ENCODE peak calls at places on chromosome 18, in ten cellular contexts. J, D, X, G, N, B, Z, L, H and E are unnamed samples.

GRCh38 chr18:47175283-47175894 is 775 bp downstream of the IER3IP1 start:
- DNase-seq in J (no peak), L (no peak), H (no peak), X (no peak), D (no peak), N (no peak), B (no peak), G (no peak), Z (no peak), E (peak; percentile 27)

GRCh38 chr18:69444221-69444620 is 43.5 kb downstream of the DOK6 start:
- DNase-seq in G (no peak), H (no peak), L (no peak), N (no peak), B (no peak), D (peak; percentile 47), Z (no peak), J (no peak), X (no peak), E (no peak)

GRCh38 chr18:27604583-27604982 is 419.5 kb upstream of the CHST9 start:
- DNase-seq in D (peak; percentile 75), H (peak; percentile 8), J (no peak), B (no peak), N (no peak), G (no peak), X (no peak), Z (no peak), L (no peak), E (peak; percentile 4)

GRCh38 chr18:74869904-74870863 is 272.5 kb downstream of the ZNF407 start:
- DNase-seq in B (no peak), J (no peak), D (no peak), Z (no peak), L (no peak), X (no peak), N (no peak), G (no peak), H (no peak), E (no peak)

GRCh38 chr18:59959079-59959478 is 59.3 kb downstream of the PMAIP1 start:
- DNase-seq in G (no peak), J (peak; percentile 58), L (no peak), Z (no peak), N (no peak), B (no peak), D (no peak), H (no peak), X (no peak), E (no peak)

GRCh38 chr18:48929951-48930713 is 20.6 kb downstream of the SMAD7 start:
- DNase-seq in N (peak; percentile 79), X (no peak), L (no peak), B (no peak), G (no peak), J (no peak), D (peak; percentile 84), H (no peak), Z (no peak), E (peak; percentile 55)

GRCh38 chr18:54004828-54005227 is 219.6 kb downstream of the MBD2 start:
- DNase-seq in Z (peak; percentile 61), N (no peak), G (no peak), J (no peak), B (no peak), H (no peak), D (peak; percentile 68), L (peak; percentile 37), X (no peak), E (no peak)

GRCh38 chr18:46768166-46768921 is 11.5 kb upstream of the ST8SIA5 start:
- DNase-seq in B (no peak), N (no peak), H (no peak), G (no peak), D (no peak), J (no peak), L (no peak), Z (no peak), X (no peak), E (no peak)

GRCh38 chr18:48946329-48946835 is 4.4 kb downstream of the SMAD7 start:
- DNase-seq in J (no peak), Z (no peak), G (no peak), D (peak; percentile 64), N (peak; percentile 69), L (peak; percentile 39), X (no peak), B (no peak), H (no peak), E (peak; percentile 71)

GRCh38 chr18:23837591-23837990 is 148.3 kb downstream of the LAMA3 start:
- DNase-seq in Z (no peak), J (no peak), X (no peak), H (no peak), N (no peak), D (peak; percentile 93), B (no peak), G (no peak), L (peak; percentile 86), E (peak; percentile 82)

GRCh38 chr18:13386891-13387801 is 168.6 kb downstream of the LDLRAD4 start:
- DNase-seq in G (no peak), L (no peak), B (no peak), H (no peak), X (no peak), N (no peak), D (no peak), Z (no peak), J (no peak), E (no peak)

GRCh38 chr18:75253784-75254183 is 43.2 kb downstream of the TSHZ1 start:
- DNase-seq in H (no peak), J (no peak), N (no peak), L (no peak), G (no peak), Z (no peak), B (no peak), X (no peak), D (peak; percentile 64), E (peak; percentile 23)

GRCh38 chr18:54388203-54389142 is 30.8 kb downstream of the C18orf54 start:
- DNase-seq in B (no peak), G (no peak), L (peak; percentile 79), D (peak; percentile 91), H (peak; percentile 52), Z (peak; percentile 92), J (peak; percentile 66), N (no peak), X (no peak), E (peak; percentile 89)

GRCh38 chr18:37565138-37565984 is at the start of gene CELF4:
- DNase-seq in B (peak; percentile 48), Z (no peak), N (peak; percentile 64), J (no peak), G (no peak), X (no peak), H (no peak), L (peak; percentile 15), D (no peak), E (peak; percentile 5)
- H3K27ac ChIP-seq in B (peak within 1 kb of the TSS; percentile 44), Z (no peak within 1 kb of the TSS), N (no peak within 1 kb of the TSS), J (no peak within 1 kb of the TSS), G (no peak within 1 kb of the TSS), X (no peak within 1 kb of the TSS), H (no peak within 1 kb of the TSS), L (no peak within 1 kb of the TSS), D (no peak within 1 kb of the TSS), E (no peak within 1 kb of the TSS)

GRCh38 chr18:79403723-79404566 is 8.2 kb downstream of the NFATC1 start:
- DNase-seq in N (peak; percentile 48), D (no peak), G (no peak), Z (no peak), X (no peak), B (no peak), J (no peak), L (peak; percentile 24), H (no peak), E (peak; percentile 32)
- H3K27ac ChIP-seq in N (peak overlapping the region; percentile 80), D (no peak overlapping the region), G (peak overlapping the region; percentile 2), Z (no peak overlapping the region), X (no peak overlapping the region), B (peak overlapping the region; percentile 52), J (no peak overlapping the region), L (peak overlapping the region; percentile 22), H (peak overlapping the region; percentile 49), E (peak overlapping the region; percentile 78)

GRCh38 chr18:809985-810642 is 1.9 kb downstream of the YES1 start:
- DNase-seq in N (no peak), J (no peak), G (no peak), X (no peak), H (no peak), B (no peak), L (no peak), D (no peak), Z (no peak), E (no peak)

GRCh38 chr18:813405-814071 is 1.5 kb upstream of the YES1 start:
- DNase-seq in J (no peak), D (peak; percentile 47), G (no peak), H (no peak), L (no peak), N (no peak), Z (no peak), X (no peak), B (no peak), E (no peak)

GRCh38 chr18:812123-812672 is at the start of gene YES1:
- DNase-seq in Z (peak; percentile 83), X (peak; percentile 64), G (peak; percentile 64), L (peak; percentile 78), J (peak; percentile 35), B (peak; percentile 11), D (peak; percentile 85), N (peak; percentile 91), H (no peak), E (peak; percentile 82)

GRCh38 chr18:812673-813404 is 797 bp upstream of the YES1 start:
- DNase-seq in G (peak; percentile 45), J (peak; percentile 51), X (no peak), H (peak; percentile 56), D (peak; percentile 95), N (peak; percentile 85), B (no peak), Z (peak; percentile 75), L (peak; percentile 75), E (peak; percentile 88)

DNA sequence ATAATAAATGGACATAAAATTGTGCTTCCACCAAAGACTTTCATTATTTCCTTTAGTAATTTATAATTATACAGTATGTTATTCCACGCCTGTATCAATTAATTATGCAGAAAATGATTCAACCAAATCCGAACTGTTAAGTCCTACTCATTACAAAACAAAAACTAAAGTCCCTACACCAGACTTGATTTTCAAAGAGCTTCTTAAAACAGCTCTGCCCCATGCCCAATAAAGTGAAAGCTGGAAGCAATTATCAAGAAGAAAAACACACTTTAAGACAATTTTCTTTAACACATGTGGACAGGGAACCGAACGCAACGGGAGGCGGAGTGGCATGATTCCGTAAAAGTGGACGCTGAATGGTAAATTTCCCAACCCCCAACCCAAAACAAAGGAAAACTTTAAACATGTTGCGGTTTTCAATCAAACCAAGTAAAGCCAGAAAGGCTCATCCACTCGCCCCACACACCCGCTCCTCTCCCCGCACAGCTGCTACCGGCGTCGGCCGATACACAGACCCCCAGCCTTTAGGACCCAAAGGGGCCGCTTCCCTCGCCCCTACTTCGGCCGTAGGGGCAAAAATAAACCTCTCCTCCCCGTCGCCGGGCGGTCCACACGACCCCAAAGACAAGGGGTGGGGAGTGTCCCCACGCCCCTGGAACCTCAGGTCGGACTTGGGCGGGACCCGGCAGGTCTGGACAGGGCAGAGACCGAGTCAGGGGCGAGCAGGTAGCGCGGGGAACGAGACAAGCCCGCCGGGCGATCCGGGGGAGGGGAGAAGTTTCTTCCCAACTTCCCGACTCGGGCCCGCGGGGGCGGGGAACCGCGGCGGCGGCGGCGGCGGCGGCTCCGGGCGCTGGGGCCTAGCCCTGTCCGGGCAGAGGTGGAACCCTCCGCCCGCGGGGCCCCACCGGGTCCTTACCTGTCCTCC is 585 bp downstream of the YES1 start:
- DNase-seq in Z (peak; percentile 57), X (no peak), B (no peak), H (no peak), D (peak; percentile 32), G (peak; percentile 11), N (peak; percentile 86), L (peak; percentile 65), J (no peak), E (peak; percentile 41)
- H3K27ac ChIP-seq in Z (peak overlapping the region; percentile 17), X (peak overlapping the region; percentile 63), B (no peak overlapping the region), H (peak overlapping the region; percentile 93), D (peak overlapping the region; percentile 98), G (peak overlapping the region; percentile 81), N (peak overlapping the region; percentile 96), L (peak overlapping the region; percentile 92), J (peak overlapping the region; percentile 81), E (peak overlapping the region; percentile 90)

GRCh38 chr18:41075212-41075611 is 879.8 kb upstream of the PIK3C3 start:
- DNase-seq in Z (no peak), L (peak; percentile 47), D (peak; percentile 32), B (no peak), H (peak; percentile 37), X (no peak), J (no peak), G (no peak), N (no peak), E (peak; percentile 62)
- H3K27ac ChIP-seq in Z (no peak overlapping the region), L (no peak overlapping the region), D (no peak overlapping the region), B (no peak overlapping the region), H (peak overlapping the region; percentile 66), X (no peak overlapping the region), J (no peak overlapping the region), G (no peak overlapping the region), N (no peak overlapping the region), E (no peak overlapping the region)